ENCODE peak calls at places on chromosomes 4 and X, in ten cellular contexts. One of them, this sample, is unnamed.

GRCh38 chr4:138555584-138555983 is 313.4 kb upstream of the SLC7A11 start:
- DNase-seq in transverse colon: no peak
- DNase-seq in upper lobe of left lung: no peak
- DNase-seq in GM23338: peak; percentile 68
- DNase-seq in HL-60: peak; percentile 20
- DNase-seq in stomach: no peak
- DNase-seq in HCT116: no peak
- DNase-seq in SK-N-SH: no peak
- DNase-seq in esophagus muscularis mucosa: no peak
- DNase-seq in prostate gland: no peak
- DNase-seq in this sample: no peak

GRCh38 chr4:115334736-115335411 is 221.5 kb upstream of the NDST4 start:
- DNase-seq in HCT116: no peak
- DNase-seq in GM23338: no peak
- DNase-seq in transverse colon: no peak
- DNase-seq in HL-60: no peak
- DNase-seq in upper lobe of left lung: no peak
- DNase-seq in esophagus muscularis mucosa: no peak
- DNase-seq in stomach: no peak
- DNase-seq in prostate gland: no peak
- DNase-seq in SK-N-SH: no peak
- DNase-seq in this sample: no peak

GRCh38 chrX:47316276-47317025 is 53.9 kb upstream of the ZNF157 start:
- DNase-seq in transverse colon: no peak
- DNase-seq in stomach: peak; percentile 32
- DNase-seq in prostate gland: no peak
- DNase-seq in esophagus muscularis mucosa: no peak
- DNase-seq in GM23338: peak; percentile 90
- DNase-seq in HL-60: no peak
- DNase-seq in SK-N-SH: peak; percentile 34
- DNase-seq in HCT116: no peak
- DNase-seq in upper lobe of left lung: no peak
- DNase-seq in this sample: no peak

GRCh38 chr4:123790681-123791080 is 394.1 kb downstream of the SPRY1 start:
- DNase-seq in transverse colon: no peak
- DNase-seq in stomach: no peak
- DNase-seq in upper lobe of left lung: no peak
- DNase-seq in SK-N-SH: no peak
- DNase-seq in GM23338: no peak
- DNase-seq in esophagus muscularis mucosa: no peak
- DNase-seq in HCT116: no peak
- DNase-seq in HL-60: no peak
- DNase-seq in prostate gland: no peak
- DNase-seq in this sample: no peak

GRCh38 chrX:108097380-108097779 is 5.8 kb downstream of the ATG4A start:
- DNase-seq in prostate gland: no peak
- DNase-seq in GM23338: no peak
- DNase-seq in esophagus muscularis mucosa: no peak
- DNase-seq in HL-60: no peak
- DNase-seq in HCT116: no peak
- DNase-seq in stomach: no peak
- DNase-seq in transverse colon: no peak
- DNase-seq in SK-N-SH: no peak
- DNase-seq in upper lobe of left lung: no peak
- DNase-seq in this sample: no peak

GRCh38 chrX:74061879-74062278 is 242.1 kb upstream of the ZCCHC13 start:
- DNase-seq in GM23338: no peak
- DNase-seq in transverse colon: no peak
- DNase-seq in SK-N-SH: no peak
- DNase-seq in stomach: no peak
- DNase-seq in prostate gland: no peak
- DNase-seq in HCT116: no peak
- DNase-seq in HL-60: no peak
- DNase-seq in esophagus muscularis mucosa: no peak
- DNase-seq in upper lobe of left lung: no peak
- DNase-seq in this sample: no peak

GRCh38 chr4:74794341-74794801 is at the start of gene BTC:
- DNase-seq in HCT116: peak; percentile 43
- DNase-seq in stomach: peak; percentile 77
- DNase-seq in HL-60: no peak
- DNase-seq in GM23338: peak; percentile 69
- DNase-seq in esophagus muscularis mucosa: no peak
- DNase-seq in prostate gland: peak; percentile 52
- DNase-seq in upper lobe of left lung: peak; percentile 87
- DNase-seq in transverse colon: peak; percentile 76
- DNase-seq in SK-N-SH: peak; percentile 19
- DNase-seq in this sample: peak; percentile 78

GRCh38 chr4:4888695-4889094 is 29.2 kb downstream of the MSX1 start:
- DNase-seq in HL-60: no peak
- DNase-seq in GM23338: peak; percentile 34
- DNase-seq in esophagus muscularis mucosa: no peak
- DNase-seq in prostate gland: no peak
- DNase-seq in upper lobe of left lung: no peak
- DNase-seq in HCT116: no peak
- DNase-seq in stomach: no peak
- DNase-seq in SK-N-SH: no peak
- DNase-seq in transverse colon: no peak
- DNase-seq in this sample: no peak

GRCh38 chr4:183873389-183874185 is 31.5 kb upstream of the STOX2 start:
- DNase-seq in HL-60: no peak
- DNase-seq in SK-N-SH: no peak
- DNase-seq in stomach: no peak
- DNase-seq in transverse colon: no peak
- DNase-seq in HCT116: no peak
- DNase-seq in GM23338: no peak
- DNase-seq in upper lobe of left lung: no peak
- DNase-seq in esophagus muscularis mucosa: no peak
- DNase-seq in prostate gland: no peak
- DNase-seq in this sample: no peak

DNA sequence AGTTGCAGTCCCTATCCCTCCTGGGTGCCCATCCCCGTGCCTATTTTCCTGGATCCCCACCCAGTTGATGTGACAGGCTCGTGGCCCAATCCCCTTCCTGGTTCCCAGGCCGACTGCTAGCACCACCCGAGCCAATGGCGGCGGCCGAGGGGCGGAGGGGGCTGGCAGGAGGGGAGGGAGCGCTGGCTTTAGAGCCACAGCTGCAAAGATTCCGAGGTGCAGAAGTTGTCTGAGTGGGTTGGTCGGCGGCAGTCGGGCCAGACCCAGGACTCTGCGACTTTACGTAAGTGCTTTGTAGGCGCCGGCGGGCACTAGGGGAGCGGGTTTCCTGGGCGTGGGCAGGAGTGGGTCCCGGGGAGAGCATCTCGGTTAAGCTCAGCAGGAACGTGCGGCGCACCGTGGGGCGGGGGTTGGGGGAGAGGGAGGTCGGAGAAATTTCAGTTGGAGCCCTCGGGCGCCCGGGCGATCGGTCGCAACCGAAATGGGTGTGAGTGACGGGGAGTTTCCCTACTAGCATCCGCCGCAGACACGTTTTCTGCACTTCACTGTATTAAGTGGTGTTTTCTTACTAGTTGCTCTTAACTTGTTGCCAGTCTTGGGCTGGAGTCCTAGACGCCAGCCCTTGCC is at the start of gene PLS3:
- DNase-seq in transverse colon: peak; percentile 72
- DNase-seq in HCT116: peak; percentile 77
- DNase-seq in SK-N-SH: peak; percentile 85
- DNase-seq in HL-60: no peak
- DNase-seq in prostate gland: peak; percentile 60
- DNase-seq in upper lobe of left lung: peak; percentile 91
- DNase-seq in stomach: peak; percentile 76
- DNase-seq in GM23338: peak; percentile 87
- DNase-seq in esophagus muscularis mucosa: no peak
- DNase-seq in this sample: peak; percentile 92
- TF ChIP-seq POLR2AphosphoS5 in transverse colon: peak; percentile 44
- TF ChIP-seq POLR2AphosphoS5 in HCT116: peak; percentile 62
- TF ChIP-seq POLR2AphosphoS5 in SK-N-SH: peak; percentile 76
- TF ChIP-seq POLR2AphosphoS5 in HL-60: no peak
- TF ChIP-seq POLR2AphosphoS5 in prostate gland: peak; percentile 68
- TF ChIP-seq POLR2AphosphoS5 in upper lobe of left lung: peak; percentile 40
- TF ChIP-seq POLR2AphosphoS5 in stomach: peak; percentile 70
- TF ChIP-seq POLR2AphosphoS5 in GM23338: peak; percentile 75
- TF ChIP-seq POLR2AphosphoS5 in esophagus muscularis mucosa: peak; percentile 82
- TF ChIP-seq POLR2AphosphoS5 in this sample: peak; percentile 88

GRCh38 chrX:120999413-120999812 is 13.9 kb upstream of the CT47A1 start:
- DNase-seq in HL-60: no peak
- DNase-seq in transverse colon: no peak
- DNase-seq in esophagus muscularis mucosa: no peak
- DNase-seq in HCT116: no peak
- DNase-seq in SK-N-SH: no peak
- DNase-seq in GM23338: no peak
- DNase-seq in upper lobe of left lung: no peak
- DNase-seq in stomach: no peak
- DNase-seq in prostate gland: no peak
- DNase-seq in this sample: no peak

GRCh38 chrX:121000589-121000988 is 15.0 kb upstream of the CT47A1 start:
- DNase-seq in esophagus muscularis mucosa: no peak
- DNase-seq in stomach: no peak
- DNase-seq in HL-60: no peak
- DNase-seq in GM23338: peak; percentile 26
- DNase-seq in SK-N-SH: peak; percentile 3
- DNase-seq in HCT116: peak; percentile 36
- DNase-seq in upper lobe of left lung: no peak
- DNase-seq in transverse colon: no peak
- DNase-seq in prostate gland: no peak
- DNase-seq in this sample: no peak
- TF ChIP-seq CTCF in esophagus muscularis mucosa: no peak
- TF ChIP-seq CTCF in stomach: no peak
- TF ChIP-seq CTCF in HL-60: no peak
- TF ChIP-seq CTCF in GM23338: peak; percentile 28
- TF ChIP-seq CTCF in SK-N-SH: peak; percentile 56
- TF ChIP-seq CTCF in HCT116: peak; percentile 17
- TF ChIP-seq CTCF in upper lobe of left lung: no peak
- TF ChIP-seq CTCF in transverse colon: no peak
- TF ChIP-seq CTCF in prostate gland: no peak
- TF ChIP-seq CTCF in this sample: no peak

GRCh38 chr4:159177265-159178146 is 74.6 kb downstream of the RAPGEF2 start:
- DNase-seq in transverse colon: no peak
- DNase-seq in stomach: no peak
- DNase-seq in SK-N-SH: no peak
- DNase-seq in HCT116: no peak
- DNase-seq in prostate gland: no peak
- DNase-seq in GM23338: no peak
- DNase-seq in HL-60: no peak
- DNase-seq in upper lobe of left lung: no peak
- DNase-seq in esophagus muscularis mucosa: no peak
- DNase-seq in this sample: no peak

GRCh38 chr4:159175989-159176375 is 73.1 kb downstream of the RAPGEF2 start:
- DNase-seq in HL-60: no peak
- DNase-seq in HCT116: no peak
- DNase-seq in SK-N-SH: no peak
- DNase-seq in prostate gland: no peak
- DNase-seq in upper lobe of left lung: no peak
- DNase-seq in transverse colon: no peak
- DNase-seq in esophagus muscularis mucosa: no peak
- DNase-seq in stomach: no peak
- DNase-seq in GM23338: no peak
- DNase-seq in this sample: no peak

GRCh38 chr4:159178147-159178541 is 75.3 kb downstream of the RAPGEF2 start:
- DNase-seq in transverse colon: no peak
- DNase-seq in stomach: no peak
- DNase-seq in GM23338: no peak
- DNase-seq in prostate gland: no peak
- DNase-seq in SK-N-SH: no peak
- DNase-seq in esophagus muscularis mucosa: no peak
- DNase-seq in HCT116: no peak
- DNase-seq in upper lobe of left lung: no peak
- DNase-seq in HL-60: peak; percentile 15
- DNase-seq in this sample: no peak

GRCh38 chr4:159174645-159175147 is 71.8 kb downstream of the RAPGEF2 start:
- DNase-seq in transverse colon: no peak
- DNase-seq in GM23338: no peak
- DNase-seq in prostate gland: no peak
- DNase-seq in stomach: no peak
- DNase-seq in HCT116: no peak
- DNase-seq in HL-60: no peak
- DNase-seq in upper lobe of left lung: no peak
- DNase-seq in SK-N-SH: no peak
- DNase-seq in esophagus muscularis mucosa: no peak
- DNase-seq in this sample: no peak

DNA sequence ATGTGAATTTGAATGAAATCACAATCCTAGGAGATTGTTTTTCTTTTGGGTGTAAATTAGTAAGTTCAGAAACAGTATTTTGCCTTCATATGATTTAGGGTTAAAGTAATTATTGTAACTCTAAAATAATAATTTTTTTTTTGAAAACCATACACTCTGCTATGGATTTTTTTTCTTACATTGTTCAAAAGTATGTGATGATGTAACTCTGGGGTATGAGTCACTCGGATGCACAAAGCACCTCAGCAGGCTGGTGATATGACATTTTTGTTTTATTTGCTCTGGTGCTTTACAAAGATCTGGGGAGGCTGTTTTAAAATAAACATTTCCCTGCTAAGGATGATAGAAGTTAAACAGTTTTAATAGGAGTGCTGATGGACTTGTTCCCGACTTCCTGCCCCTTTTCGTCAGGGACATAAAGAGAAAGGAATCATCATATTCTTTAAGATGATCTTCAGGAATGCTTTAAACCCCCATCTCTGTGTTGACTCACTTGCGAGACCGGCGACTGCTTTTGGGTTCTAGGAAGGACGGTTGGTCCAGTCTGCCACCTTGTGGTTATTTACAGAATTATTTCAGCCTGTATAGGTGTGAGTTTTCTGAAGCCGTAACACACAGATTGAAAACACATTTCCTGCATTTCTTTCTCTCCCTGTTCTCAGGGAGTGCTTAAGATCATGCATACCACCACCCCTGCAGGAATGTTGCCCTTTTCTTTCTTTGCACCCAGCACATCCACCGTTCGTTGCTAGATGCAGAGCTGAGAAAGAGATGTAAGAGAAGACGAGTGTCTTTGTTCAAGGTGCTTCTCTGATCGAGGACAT is 72.5 kb downstream of the RAPGEF2 start:
- DNase-seq in esophagus muscularis mucosa: no peak
- DNase-seq in prostate gland: peak; percentile 73
- DNase-seq in stomach: peak; percentile 53
- DNase-seq in transverse colon: peak; percentile 62
- DNase-seq in HCT116: peak; percentile 80
- DNase-seq in upper lobe of left lung: no peak
- DNase-seq in HL-60: peak; percentile 20
- DNase-seq in GM23338: peak; percentile 97
- DNase-seq in SK-N-SH: peak; percentile 48
- DNase-seq in this sample: peak; percentile 80
- TF ChIP-seq POLR2AphosphoS5 in esophagus muscularis mucosa: peak; percentile 26
- TF ChIP-seq POLR2AphosphoS5 in prostate gland: peak; percentile 68
- TF ChIP-seq POLR2AphosphoS5 in stomach: peak; percentile 19
- TF ChIP-seq POLR2AphosphoS5 in transverse colon: no peak
- TF ChIP-seq POLR2AphosphoS5 in HCT116: no peak
- TF ChIP-seq POLR2AphosphoS5 in upper lobe of left lung: no peak
- TF ChIP-seq POLR2AphosphoS5 in HL-60: no peak
- TF ChIP-seq POLR2AphosphoS5 in GM23338: no peak
- TF ChIP-seq POLR2AphosphoS5 in SK-N-SH: no peak
- TF ChIP-seq POLR2AphosphoS5 in this sample: peak; percentile 20

DNA sequence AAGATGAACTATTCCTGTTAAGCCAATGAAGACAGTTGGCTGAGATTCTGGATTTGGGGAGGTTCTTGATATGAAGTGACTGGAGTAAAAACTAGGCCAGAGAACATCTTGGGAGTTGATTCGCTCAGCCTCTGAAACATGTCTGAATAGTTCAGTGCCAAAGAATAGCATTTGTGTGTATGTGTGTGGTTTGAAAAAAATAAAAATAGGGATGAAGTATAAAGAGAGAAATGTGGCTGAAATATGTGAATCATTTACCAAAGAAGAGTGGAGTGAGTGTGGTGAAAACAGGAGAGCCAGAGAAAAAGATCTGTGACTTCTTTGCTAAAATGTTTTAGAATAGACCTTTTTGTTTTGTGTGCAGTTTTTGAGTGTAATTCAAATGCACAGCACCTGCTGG is 15.2 kb downstream of the EXOC1 start:
- DNase-seq in HL-60: no peak
- DNase-seq in HCT116: no peak
- DNase-seq in stomach: no peak
- DNase-seq in transverse colon: no peak
- DNase-seq in SK-N-SH: no peak
- DNase-seq in upper lobe of left lung: no peak
- DNase-seq in GM23338: no peak
- DNase-seq in esophagus muscularis mucosa: no peak
- DNase-seq in prostate gland: no peak
- DNase-seq in this sample: no peak
- TF ChIP-seq CTCF in HL-60: no peak
- TF ChIP-seq CTCF in HCT116: no peak
- TF ChIP-seq CTCF in stomach: no peak
- TF ChIP-seq CTCF in transverse colon: no peak
- TF ChIP-seq CTCF in SK-N-SH: no peak
- TF ChIP-seq CTCF in upper lobe of left lung: no peak
- TF ChIP-seq CTCF in GM23338: no peak
- TF ChIP-seq CTCF in esophagus muscularis mucosa: no peak
- TF ChIP-seq CTCF in prostate gland: no peak
- TF ChIP-seq CTCF in this sample: no peak